ENCODE peak calls at places on chromosomes 1 and 21, in four cellular contexts. B is K562, R is HCT116, M is HepG2. I is an unnamed sample.

GRCh38 chr1:162857850-162858249 is 3.1 kb downstream of the CCDC190 start:
- DNase-seq in B (no peak), R (no peak), M (no peak), I (no peak)

GRCh38 chr1:27509127-27510080 is 19.4 kb upstream of the WASF2 start:
- DNase-seq in B (no peak), R (no peak), M (no peak), I (no peak)

GRCh38 chr1:220420700-220421099 is 107.2 kb upstream of the MARK1 start:
- DNase-seq in B (no peak), R (no peak), M (no peak), I (no peak)

GRCh38 chr1:179955731-179956130 is 1.1 kb downstream of the CEP350 start:
- DNase-seq in B (no peak), R (no peak), M (no peak), I (no peak)

GRCh38 chr1:84165566-84165965 is 21.5 kb downstream of the PRKACB start:
- DNase-seq in B (no peak), R (no peak), M (no peak), I (no peak)

GRCh38 chr1:11653616-11654570 is at the start of gene FBXO2:
- DNase-seq in B (peak), R (peak), M (no peak), I (no peak)

GRCh38 chr1:173122958-173123852 is 72.5 kb upstream of the TNFSF18 start:
- DNase-seq in B (no peak), R (no peak), M (peak), I (peak)

GRCh38 chr1:208225954-208226937 is 17.9 kb downstream of the PLXNA2 start:
- DNase-seq in B (peak), R (no peak), M (no peak), I (no peak)

GRCh38 chr1:94433866-94434265 is 15.7 kb downstream of the ABCD3 start:
- DNase-seq in B (no peak), R (no peak), M (no peak), I (no peak)

GRCh38 chr1:91487469-91487868 is 13.2 kb upstream of the CDC7 start:
- DNase-seq in B (no peak), R (no peak), M (no peak), I (no peak)

GRCh38 chr21:44789880-44790279 is 11.7 kb downstream of the UBE2G2 start:
- DNase-seq in B (no peak), R (no peak), M (no peak), I (no peak)

GRCh38 chr1:64295566-64295965 is 92.1 kb downstream of the UBE2U start:
- DNase-seq in B (no peak), R (no peak), M (no peak), I (no peak)

GRCh38 chr1:194570449-194570848 is 1384.0 kb upstream of the B3GALT2 start:
- DNase-seq in B (no peak), R (no peak), M (no peak), I (no peak)

GRCh38 chr1:115302390-115302961 is 35.6 kb downstream of the NGF start:
- DNase-seq in B (no peak), R (no peak), M (no peak), I (no peak)

GRCh38 chr1:165075725-165076370 is 280.7 kb downstream of the LMX1A start:
- DNase-seq in B (peak), R (no peak), M (peak), I (no peak)

GRCh38 chr1:70440642-70441391 is 29.7 kb downstream of the CTH start:
- DNase-seq in B (no peak), R (no peak), M (no peak), I (no peak)

GRCh38 chr1:70458120-70458519 is 47.1 kb downstream of the CTH start:
- DNase-seq in B (no peak), R (no peak), M (no peak), I (no peak)

GRCh38 chr1:41333146-41333784 is 28.0 kb upstream of the FOXO6 start:
- DNase-seq in B (peak), R (no peak), M (peak), I (no peak)

GRCh38 chr1:201739492-201740085 is 89.4 kb upstream of the IPO9 start:
- DNase-seq in B (no peak), R (peak), M (no peak), I (no peak)

GRCh38 chr1:214029796-214030195 is 42.0 kb downstream of the PROX1 start:
- DNase-seq in B (no peak), R (no peak), M (no peak), I (no peak)

GRCh38 chr1:210499956-210500355 is 171.3 kb downstream of the HHAT start:
- DNase-seq in B (no peak), R (no peak), M (no peak), I (no peak)

GRCh38 chr1:51044834-51045233 is 57.2 kb upstream of the C1orf185 start:
- DNase-seq in B (no peak), R (no peak), M (no peak), I (no peak)

GRCh38 chr1:210674151-210674550 is 345.4 kb downstream of the HHAT start:
- DNase-seq in B (no peak), R (no peak), M (no peak), I (no peak)

GRCh38 chr1:155596864-155597263 is 13.2 kb upstream of the MSTO1 start:
- DNase-seq in B (no peak), R (no peak), M (no peak), I (no peak)

GRCh38 chr1:200708769-200709168 is 29.9 kb upstream of the CAMSAP2 start:
- DNase-seq in B (peak), R (no peak), M (no peak), I (no peak)

GRCh38 chr1:51316113-51316763 is 14.1 kb downstream of the TTC39A start:
- DNase-seq in B (no peak), R (no peak), M (no peak), I (no peak)

GRCh38 chr1:31374511-31375196 is 1.8 kb upstream of the FABP3 start:
- DNase-seq in B (no peak), R (no peak), M (no peak), I (no peak)

GRCh38 chr1:193105821-193106177 is 585 bp upstream of the GLRX2 start:
- DNase-seq in B (no peak), R (no peak), M (no peak), I (no peak)

GRCh38 chr1:223742861-223743517 is 30.6 kb downstream of the CAPN2 start:
- DNase-seq in B (no peak), R (no peak), M (no peak), I (no peak)

GRCh38 chr1:113138778-113139177 is 65.8 kb downstream of the LRIG2 start:
- DNase-seq in B (no peak), R (no peak), M (no peak), I (no peak)

GRCh38 chr1:198123146-198123545 is 33.7 kb upstream of the NEK7 start:
- DNase-seq in B (no peak), R (no peak), M (no peak), I (no peak)

GRCh38 chr1:101060992-101061391 is 35.4 kb upstream of the DPH5 start:
- DNase-seq in B (no peak), R (no peak), M (no peak), I (no peak)

GRCh38 chr1:161952603-161953172 is 71.0 kb downstream of the OLFML2B start:
- DNase-seq in B (no peak), R (no peak), M (no peak), I (no peak)

GRCh38 chr1:93681095-93681548 is 515 bp downstream of the BCAR3 start:
- DNase-seq in B (no peak), R (no peak), M (no peak), I (no peak)

DNA sequence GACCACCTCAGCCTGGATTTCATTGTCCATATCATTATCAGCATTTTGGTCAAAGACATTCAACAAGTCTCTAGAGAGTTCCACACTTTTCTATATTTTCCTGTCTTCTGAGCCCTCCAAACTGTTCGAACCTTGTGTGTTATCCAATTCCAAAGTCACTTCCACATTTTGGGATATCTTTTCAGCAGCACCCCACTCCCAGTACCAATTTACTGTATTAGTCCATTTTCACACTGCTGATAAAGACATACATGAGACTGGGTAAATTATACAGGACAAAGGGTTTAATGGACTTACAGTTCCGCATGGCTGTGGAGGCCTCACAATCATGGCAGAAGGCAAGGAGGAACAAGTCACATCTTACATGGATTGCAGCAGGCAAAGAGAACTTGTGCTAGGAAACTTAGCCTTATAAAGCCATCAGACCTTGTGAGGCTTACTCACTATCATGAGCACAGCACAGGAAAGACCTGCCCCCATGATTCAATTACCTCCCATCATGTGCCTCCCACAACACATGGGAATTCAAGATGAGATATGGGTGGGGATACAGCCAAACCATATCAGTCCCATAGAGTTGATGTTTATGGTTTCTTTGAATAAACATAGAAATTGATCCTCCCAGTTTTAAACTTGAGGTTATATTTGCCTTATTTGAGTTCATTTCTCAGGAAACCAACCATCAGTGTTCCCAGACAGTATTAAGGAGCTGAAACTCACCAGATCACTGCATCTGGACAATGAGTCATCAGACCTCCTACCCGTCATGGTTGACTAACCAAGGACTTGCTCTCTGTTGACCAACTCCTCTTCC is 322.7 kb upstream of the DUSP10 start:
- DNase-seq in B (no peak), R (no peak), M (no peak), I (no peak)
- TF ChIP-seq TCF7L2 in B (no peak), R (no peak), M (no peak), I (no peak)

DNA sequence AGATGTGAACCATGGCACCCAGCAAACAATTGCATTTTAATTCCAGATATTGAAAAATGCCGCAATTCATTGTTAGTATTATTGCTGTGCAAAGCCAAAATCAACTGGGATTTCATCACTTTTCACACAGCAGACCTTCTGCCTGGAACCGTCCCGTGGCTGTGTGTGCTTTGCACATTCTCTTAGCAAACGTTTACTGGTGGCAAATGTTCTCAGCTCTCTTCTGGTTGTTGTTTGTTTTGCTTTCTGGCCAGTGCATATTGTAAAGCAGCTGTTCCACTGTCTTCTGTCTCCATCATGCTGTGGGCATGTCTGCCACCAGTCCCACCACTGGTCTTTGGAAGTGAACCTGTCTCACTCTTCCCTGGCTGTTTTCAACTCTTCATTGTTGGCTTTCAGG is 19.8 kb upstream of the TTLL10 start:
- DNase-seq in B (no peak), R (no peak), M (peak), I (no peak)
- TF ChIP-seq POLR2AphosphoS5 in B (no peak), R (no peak), M (no peak), I (no peak)

DNA sequence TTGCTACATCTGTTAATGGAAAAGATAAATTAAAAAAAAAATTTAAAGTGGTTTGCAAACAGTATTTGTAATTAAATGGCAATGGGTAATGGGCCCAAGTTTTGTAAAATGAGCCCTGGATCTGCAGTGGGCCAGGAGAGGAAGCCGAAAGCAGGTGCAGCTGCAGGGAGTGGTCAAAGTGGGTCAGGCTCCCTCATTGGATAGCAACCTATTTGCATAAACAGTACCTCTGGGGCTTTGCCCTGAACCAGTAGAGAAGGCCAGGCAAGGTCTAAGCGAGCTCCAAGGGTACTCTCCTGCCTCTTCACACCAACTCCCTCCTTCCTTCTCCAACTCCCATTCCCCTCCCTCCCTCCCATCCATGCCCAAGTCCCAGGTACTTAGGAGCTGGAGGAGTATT is 138.9 kb downstream of the HMGB4 start:
- DNase-seq in B (no peak), R (no peak), M (no peak), I (no peak)
- TF ChIP-seq REST in B (no peak), R (no peak), M (no peak), I (no peak)

DNA sequence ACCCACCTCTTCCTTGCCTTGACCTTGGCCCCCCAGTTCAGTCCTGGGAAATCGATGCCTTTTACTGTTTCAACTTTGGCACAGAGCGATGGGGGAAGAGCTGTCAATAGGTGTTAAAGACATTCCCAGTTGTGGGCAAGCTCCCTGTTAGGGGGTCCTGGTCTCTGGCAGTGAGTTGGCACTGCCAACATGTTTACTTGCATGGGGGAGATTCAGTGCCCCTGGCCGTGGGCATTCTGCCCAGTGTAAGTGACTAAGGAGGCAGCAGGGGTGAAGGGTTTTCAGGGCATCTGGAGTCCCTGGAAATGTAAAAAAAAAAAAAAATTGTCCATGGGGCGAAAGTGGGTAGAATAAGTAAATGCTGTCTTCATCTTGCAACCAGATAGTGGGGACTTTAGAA is 407.0 kb downstream of the PTPRU start:
- DNase-seq in B (no peak), R (no peak), M (no peak), I (no peak)
- TF ChIP-seq TCF7L2 in B (no peak), R (no peak), M (no peak), I (no peak)

GRCh38 chr1:245691897-245692296 is 537.1 kb downstream of the KIF26B start:
- DNase-seq in B (no peak), R (no peak), M (no peak), I (no peak)

GRCh38 chr1:245688536-245689453 is 534.0 kb downstream of the KIF26B start:
- DNase-seq in B (no peak), R (no peak), M (no peak), I (no peak)

GRCh38 chr1:245692318-245692717 is 537.5 kb downstream of the KIF26B start:
- DNase-seq in B (no peak), R (no peak), M (no peak), I (no peak)

GRCh38 chr1:245690946-245691456 is 536.2 kb downstream of the KIF26B start:
- DNase-seq in B (no peak), R (no peak), M (no peak), I (no peak)

GRCh38 chr1:245690153-245690552 is 535.4 kb downstream of the KIF26B start:
- DNase-seq in B (no peak), R (no peak), M (no peak), I (no peak)
- TF ChIP-seq POLR2AphosphoS5 in B (no peak), R (no peak), M (no peak), I (no peak)

GRCh38 chr1:7209340-7209739 is 424.1 kb downstream of the CAMTA1 start:
- DNase-seq in B (no peak), R (no peak), M (no peak), I (no peak)

GRCh38 chr1:7208647-7209180 is 423.5 kb downstream of the CAMTA1 start:
- DNase-seq in B (no peak), R (no peak), M (no peak), I (no peak)

GRCh38 chr1:7207875-7208646 is 422.8 kb downstream of the CAMTA1 start:
- DNase-seq in B (peak), R (peak), M (peak), I (no peak)
- TF ChIP-seq REST in B (no peak), R (no peak), M (no peak), I (no peak)

GRCh38 chr21:27275294-27275927 is 308.5 kb upstream of the ADAMTS5 start:
- DNase-seq in B (no peak), R (no peak), M (no peak), I (no peak)
- TF ChIP-seq TCF7L2 in B (no peak), R (no peak), M (no peak), I (no peak)

I was measured in Panc1.